ENCODE peak calls at places on chromosome 15, in six cellular contexts. One of them, this sample, is unnamed.

GRCh38 chr15:72382146-72382545 is 6.3 kb upstream of the HEXA start:
- DNase-seq in iris pigment epithelial cell: no peak
- DNase-seq in activated CD8-positive, alpha-beta T cell treated with anti-CD3 and anti-CD28 coated beads, Interleukin-2, amount 10 ng/mL, durations not matched to agents 7 days and 5 days: no peak
- DNase-seq in NCI-H1436: no peak
- DNase-seq in activated CD4-positive, alpha-beta T cell treated with anti-CD3 and anti-CD28 coated beads for 4 hours: no peak
- DNase-seq in DMS79: no peak
- DNase-seq in this sample: no peak

GRCh38 chr15:45618813-45619212 is 16.0 kb upstream of the SQOR start:
- DNase-seq in NCI-H1436: no peak
- DNase-seq in DMS79: no peak
- DNase-seq in iris pigment epithelial cell: no peak
- DNase-seq in activated CD4-positive, alpha-beta T cell treated with anti-CD3 and anti-CD28 coated beads for 4 hours: no peak
- DNase-seq in activated CD8-positive, alpha-beta T cell treated with anti-CD3 and anti-CD28 coated beads, Interleukin-2, amount 10 ng/mL, durations not matched to agents 7 days and 5 days: peak
- DNase-seq in this sample: no peak

GRCh38 chr15:89662893-89663673 is 7.8 kb upstream of the KIF7 start:
- DNase-seq in activated CD8-positive, alpha-beta T cell treated with anti-CD3 and anti-CD28 coated beads, Interleukin-2, amount 10 ng/mL, durations not matched to agents 7 days and 5 days: no peak
- DNase-seq in DMS79: no peak
- DNase-seq in iris pigment epithelial cell: peak
- DNase-seq in activated CD4-positive, alpha-beta T cell treated with anti-CD3 and anti-CD28 coated beads for 4 hours: no peak
- DNase-seq in NCI-H1436: no peak
- DNase-seq in this sample: peak

GRCh38 chr15:67882487-67883227 is 42.8 kb upstream of the RNU6-1 start:
- DNase-seq in iris pigment epithelial cell: peak
- DNase-seq in DMS79: no peak
- DNase-seq in activated CD8-positive, alpha-beta T cell treated with anti-CD3 and anti-CD28 coated beads, Interleukin-2, amount 10 ng/mL, durations not matched to agents 7 days and 5 days: peak
- DNase-seq in NCI-H1436: no peak
- DNase-seq in activated CD4-positive, alpha-beta T cell treated with anti-CD3 and anti-CD28 coated beads for 4 hours: no peak
- DNase-seq in this sample: no peak

GRCh38 chr15:57364282-57365007 is 11.9 kb upstream of the CGNL1 start:
- DNase-seq in NCI-H1436: no peak
- DNase-seq in activated CD4-positive, alpha-beta T cell treated with anti-CD3 and anti-CD28 coated beads for 4 hours: no peak
- DNase-seq in DMS79: no peak
- DNase-seq in iris pigment epithelial cell: peak
- DNase-seq in activated CD8-positive, alpha-beta T cell treated with anti-CD3 and anti-CD28 coated beads, Interleukin-2, amount 10 ng/mL, durations not matched to agents 7 days and 5 days: no peak
- DNase-seq in this sample: no peak

GRCh38 chr15:93515256-93516044 is 426.4 kb upstream of the RGMA start:
- DNase-seq in activated CD4-positive, alpha-beta T cell treated with anti-CD3 and anti-CD28 coated beads for 4 hours: no peak
- DNase-seq in iris pigment epithelial cell: no peak
- DNase-seq in NCI-H1436: no peak
- DNase-seq in DMS79: no peak
- DNase-seq in activated CD8-positive, alpha-beta T cell treated with anti-CD3 and anti-CD28 coated beads, Interleukin-2, amount 10 ng/mL, durations not matched to agents 7 days and 5 days: no peak
- DNase-seq in this sample: no peak

GRCh38 chr15:84921121-84921520 is 36.7 kb downstream of the SLC28A1 start:
- DNase-seq in activated CD4-positive, alpha-beta T cell treated with anti-CD3 and anti-CD28 coated beads for 4 hours: no peak
- DNase-seq in activated CD8-positive, alpha-beta T cell treated with anti-CD3 and anti-CD28 coated beads, Interleukin-2, amount 10 ng/mL, durations not matched to agents 7 days and 5 days: no peak
- DNase-seq in NCI-H1436: no peak
- DNase-seq in iris pigment epithelial cell: no peak
- DNase-seq in DMS79: no peak
- DNase-seq in this sample: no peak

GRCh38 chr15:90382305-90382704 is 5.7 kb upstream of the IQGAP1 start:
- DNase-seq in DMS79: no peak
- DNase-seq in NCI-H1436: no peak
- DNase-seq in iris pigment epithelial cell: peak
- DNase-seq in activated CD8-positive, alpha-beta T cell treated with anti-CD3 and anti-CD28 coated beads, Interleukin-2, amount 10 ng/mL, durations not matched to agents 7 days and 5 days: no peak
- DNase-seq in activated CD4-positive, alpha-beta T cell treated with anti-CD3 and anti-CD28 coated beads for 4 hours: no peak
- DNase-seq in this sample: no peak

GRCh38 chr15:83178387-83178786 is 29.2 kb downstream of the HDGFL3 start:
- DNase-seq in activated CD4-positive, alpha-beta T cell treated with anti-CD3 and anti-CD28 coated beads for 4 hours: no peak
- DNase-seq in NCI-H1436: no peak
- DNase-seq in iris pigment epithelial cell: no peak
- DNase-seq in activated CD8-positive, alpha-beta T cell treated with anti-CD3 and anti-CD28 coated beads, Interleukin-2, amount 10 ng/mL, durations not matched to agents 7 days and 5 days: no peak
- DNase-seq in DMS79: no peak
- DNase-seq in this sample: no peak

GRCh38 chr15:22258402-22259150 is 178.2 kb downstream of the OR4M2 start:
- DNase-seq in DMS79: no peak
- DNase-seq in activated CD4-positive, alpha-beta T cell treated with anti-CD3 and anti-CD28 coated beads for 4 hours: no peak
- DNase-seq in activated CD8-positive, alpha-beta T cell treated with anti-CD3 and anti-CD28 coated beads, Interleukin-2, amount 10 ng/mL, durations not matched to agents 7 days and 5 days: no peak
- DNase-seq in NCI-H1436: no peak
- DNase-seq in iris pigment epithelial cell: no peak
- DNase-seq in this sample: no peak

GRCh38 chr15:32867313-32867626 is 149.5 kb downstream of the GREM1 start:
- DNase-seq in DMS79: no peak
- DNase-seq in activated CD4-positive, alpha-beta T cell treated with anti-CD3 and anti-CD28 coated beads for 4 hours: no peak
- DNase-seq in iris pigment epithelial cell: peak
- DNase-seq in NCI-H1436: no peak
- DNase-seq in activated CD8-positive, alpha-beta T cell treated with anti-CD3 and anti-CD28 coated beads, Interleukin-2, amount 10 ng/mL, durations not matched to agents 7 days and 5 days: no peak
- DNase-seq in this sample: peak

GRCh38 chr15:75620043-75620775 is 5.3 kb downstream of the SNUPN start:
- DNase-seq in DMS79: no peak
- DNase-seq in iris pigment epithelial cell: peak
- DNase-seq in activated CD4-positive, alpha-beta T cell treated with anti-CD3 and anti-CD28 coated beads for 4 hours: no peak
- DNase-seq in NCI-H1436: no peak
- DNase-seq in activated CD8-positive, alpha-beta T cell treated with anti-CD3 and anti-CD28 coated beads, Interleukin-2, amount 10 ng/mL, durations not matched to agents 7 days and 5 days: no peak
- DNase-seq in this sample: no peak

GRCh38 chr15:35444557-35445204 is 101.3 kb downstream of the DPH6 start:
- DNase-seq in iris pigment epithelial cell: peak
- DNase-seq in NCI-H1436: peak
- DNase-seq in DMS79: no peak
- DNase-seq in activated CD4-positive, alpha-beta T cell treated with anti-CD3 and anti-CD28 coated beads for 4 hours: no peak
- DNase-seq in activated CD8-positive, alpha-beta T cell treated with anti-CD3 and anti-CD28 coated beads, Interleukin-2, amount 10 ng/mL, durations not matched to agents 7 days and 5 days: no peak
- DNase-seq in this sample: no peak